ENCODE peak calls at places on chromosomes 12 and 14, in seven cellular contexts. U, R, Q, Y, L, H and E are unnamed samples.

GRCh38 chr14:65287264-65288131 is 125.0 kb upstream of the FUT8 start:
- DNase-seq in U (no peak), R (no peak), Q (no peak), Y (peak), L (peak), H (no peak), E (no peak)

GRCh38 chr12:43117226-43117930 is 434.6 kb downstream of the ADAMTS20 start:
- DNase-seq in U (no peak), R (no peak), Q (no peak), Y (no peak), L (no peak), H (no peak), E (no peak)

GRCh38 chr12:82797480-82797879 is 110.8 kb downstream of the TMTC2 start:
- DNase-seq in U (no peak), R (no peak), Q (no peak), Y (no peak), L (no peak), H (no peak), E (no peak)

GRCh38 chr12:10249690-10250455 is 37.2 kb downstream of the GABARAPL1 start:
- DNase-seq in U (no peak), R (no peak), Q (no peak), Y (no peak), L (no peak), H (no peak), E (no peak)

GRCh38 chr12:84913151-84913550 is 552 bp upstream of the SLC6A15 start:
- DNase-seq in U (no peak), R (peak), Q (no peak), Y (no peak), L (no peak), H (no peak), E (no peak)

GRCh38 chr12:15001733-15002471 is 29.1 kb downstream of the PDE6H start:
- DNase-seq in U (no peak), R (no peak), Q (no peak), Y (no peak), L (no peak), H (no peak), E (no peak)

GRCh38 chr14:68525516-68525915 is 267.4 kb downstream of the ZFP36L1 start:
- DNase-seq in U (no peak), R (no peak), Q (no peak), Y (no peak), L (no peak), H (no peak), E (no peak)

GRCh38 chr12:16389594-16389993 is 42.1 kb downstream of the MGST1 start:
- DNase-seq in U (no peak), R (no peak), Q (peak), Y (no peak), L (no peak), H (peak), E (peak)

GRCh38 chr12:89960011-89960507 is 251.4 kb upstream of the ATP2B1 start:
- DNase-seq in U (no peak), R (no peak), Q (peak), Y (no peak), L (no peak), H (no peak), E (no peak)

GRCh38 chr12:53223006-53223305 is 9.1 kb downstream of the RARG start:
- DNase-seq in U (no peak), R (no peak), Q (no peak), Y (no peak), L (no peak), H (no peak), E (no peak)

GRCh38 chr14:80764921-80765507 is 176.5 kb downstream of the CEP128 start:
- DNase-seq in U (no peak), R (no peak), Q (no peak), Y (no peak), L (no peak), H (no peak), E (no peak)

GRCh38 chr14:104425763-104426691 is 153.5 kb upstream of the C14orf180 start:
- DNase-seq in U (no peak), R (no peak), Q (no peak), Y (no peak), L (no peak), H (no peak), E (no peak)

GRCh38 chr12:28024231-28024995 is 51.9 kb upstream of the PTHLH start:
- DNase-seq in U (no peak), R (no peak), Q (no peak), Y (no peak), L (no peak), H (peak), E (peak)

GRCh38 chr14:93014038-93015023 is 91.4 kb downstream of the CHGA start:
- DNase-seq in U (no peak), R (no peak), Q (no peak), Y (no peak), L (no peak), H (no peak), E (no peak)